ENCODE peak calls at places on chromosomes 3 and 15, in six cellular contexts. D is GM12891, S is heart left ventricle, I is endothelial cell of umbilical vein, W is tibial nerve, N is Peyer's patch. Y is an unnamed sample.

GRCh38 chr3:15528881-15529537 is 7.5 kb upstream of the COLQ start:
- DNase-seq in W (no peak), I (no peak), N (no peak), D (no peak), S (no peak), Y (no peak)

GRCh38 chr15:87604857-87605446 is 651.6 kb downstream of the NTRK3 start:
- DNase-seq in I (no peak), N (no peak), W (no peak), S (no peak), D (peak), Y (no peak)

GRCh38 chr3:129058441-129059194 is 2.0 kb upstream of the GP9 start:
- DNase-seq in I (no peak), W (no peak), N (no peak), S (no peak), D (no peak), Y (no peak)

GRCh38 chr3:183411216-183411922 is 17.1 kb downstream of the MCF2L2 start:
- DNase-seq in I (peak), S (no peak), W (no peak), D (no peak), N (no peak), Y (no peak)

GRCh38 chr3:156790141-156790540 is 36.0 kb upstream of the LEKR1 start:
- DNase-seq in W (no peak), S (no peak), D (no peak), N (no peak), I (no peak), Y (no peak)

GRCh38 chr3:111874177-111874820 is 15.2 kb downstream of the PHLDB2 start:
- DNase-seq in S (no peak), I (peak), W (no peak), D (no peak), N (no peak), Y (peak)

GRCh38 chr15:96285306-96285705 is 45.2 kb upstream of the NR2F2 start:
- DNase-seq in I (no peak), N (no peak), S (no peak), D (no peak), W (peak), Y (no peak)

GRCh38 chr15:37789392-37789776 is 145.1 kb upstream of the TMCO5A start:
- DNase-seq in I (no peak), W (no peak), D (no peak), N (no peak), S (no peak), Y (no peak)

GRCh38 chr3:16813336-16813735 is 71.4 kb upstream of the PLCL2 start:
- DNase-seq in I (no peak), S (no peak), W (no peak), D (no peak), N (no peak), Y (no peak)

GRCh38 chr3:117036259-117036799 is 326.8 kb downstream of the TUSC7 start:
- DNase-seq in I (peak), D (no peak), W (peak), N (no peak), S (no peak), Y (no peak)

GRCh38 chr15:62137216-62137884 is 27.7 kb downstream of the C2CD4B start:
- DNase-seq in D (no peak), W (no peak), S (no peak), I (no peak), N (no peak), Y (no peak)

GRCh38 chr3:184417619-184418327 is 37.9 kb downstream of the CHRD start:
- DNase-seq in D (peak), I (peak), S (peak), N (peak), W (peak), Y (peak)

GRCh38 chr3:125351814-125352456 is 23.2 kb downstream of the ZNF148 start:
- DNase-seq in I (peak), S (no peak), W (no peak), N (no peak), D (no peak), Y (no peak)

GRCh38 chr15:90645873-90646605 is 71.1 kb upstream of the BLM start:
- DNase-seq in D (no peak), N (no peak), W (no peak), S (no peak), I (no peak), Y (no peak)

GRCh38 chr15:89825264-89825940 is 10.8 kb upstream of the ANPEP start:
- DNase-seq in N (no peak), I (no peak), S (no peak), D (no peak), W (no peak), Y (no peak)

GRCh38 chr15:64247906-64248541 is 85.2 kb upstream of the PPIB start:
- DNase-seq in I (peak), W (no peak), S (no peak), D (peak), N (no peak), Y (peak)

GRCh38 chr3:58175429-58176184 is 35.2 kb downstream of the DNASE1L3 start:
- DNase-seq in N (no peak), S (no peak), D (no peak), I (peak), W (no peak), Y (no peak)

GRCh38 chr3:13537926-13538325 is 11.0 kb upstream of the FBLN2 start:
- DNase-seq in W (no peak), D (no peak), S (peak), N (no peak), I (no peak), Y (peak)

GRCh38 chr3:158849747-158850146 is 47.9 kb downstream of the MFSD1 start:
- DNase-seq in I (no peak), W (no peak), N (no peak), S (no peak), D (no peak), Y (no peak)
- TF ChIP-seq POLR2A in I (no peak), W (no peak), N (no peak), S (no peak), D (no peak), Y (no peak)

GRCh38 chr15:84981711-84982300 is at the start of gene PDE8A:
- DNase-seq in D (peak), W (peak), S (peak), I (peak), N (peak), Y (peak)

GRCh38 chr15:84981054-84981710 is 474 bp upstream of the PDE8A start:
- DNase-seq in D (peak), N (peak), W (peak), I (peak), S (peak), Y (peak)

GRCh38 chr15:84982301-84982920 is 755 bp downstream of the PDE8A start:
- DNase-seq in W (peak), S (peak), D (no peak), I (peak), N (peak), Y (no peak)

GRCh38 chr15:84979651-84980050 is 2.0 kb upstream of the PDE8A start:
- DNase-seq in N (no peak), S (peak), W (no peak), D (no peak), I (no peak), Y (no peak)

GRCh38 chr15:84980196-84981053 is 1.2 kb upstream of the PDE8A start:
- DNase-seq in W (peak), S (peak), I (peak), D (peak), N (peak), Y (peak)
- TF ChIP-seq POLR2A in W (peak), S (no peak), I (peak), D (peak), N (peak), Y (peak)

GRCh38 chr3:11846281-11847034 is at the start of gene TAMM41:
- DNase-seq in W (peak), D (peak), N (peak), I (peak), S (peak), Y (peak)
- TF ChIP-seq POLR2A in W (peak), D (peak), N (peak), I (peak), S (no peak), Y (peak)

DNA sequence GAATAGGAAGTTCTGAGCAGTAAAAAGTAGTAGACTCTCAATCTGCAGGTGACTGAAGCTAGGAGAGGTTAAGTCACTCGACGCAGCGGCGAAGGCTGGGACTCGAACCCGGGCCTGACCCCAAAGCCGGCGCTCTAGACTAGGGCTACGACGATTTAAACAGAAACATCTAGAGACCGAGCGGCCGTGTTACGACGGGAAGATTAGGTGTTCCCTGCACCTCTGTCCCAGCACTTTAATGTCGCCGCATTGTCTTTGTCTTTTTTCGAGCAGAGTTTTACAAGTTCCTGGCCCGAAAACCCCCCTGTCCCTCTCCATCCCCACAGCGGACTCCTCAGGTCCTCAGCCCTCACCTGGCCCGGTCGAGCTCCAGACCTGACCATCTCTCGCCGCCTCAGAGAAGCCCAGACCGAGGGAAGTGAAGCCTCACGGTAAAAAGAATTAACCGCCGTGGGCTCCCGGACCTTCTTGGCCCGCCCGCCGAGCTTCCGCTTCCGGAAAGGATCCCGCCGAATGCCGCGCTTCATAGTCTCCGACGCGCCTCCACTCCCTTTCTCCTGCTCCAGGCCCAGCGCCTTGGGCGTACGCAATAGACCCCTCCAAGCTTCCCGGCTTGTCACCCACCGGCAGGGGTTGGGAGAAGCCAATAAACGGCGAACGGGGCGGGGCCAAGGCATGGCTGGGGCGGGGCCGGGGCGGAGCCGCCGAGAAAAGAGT is at the start of gene CCDC14:
- DNase-seq in D (peak), N (peak), I (peak), W (peak), S (peak), Y (peak)
- TF ChIP-seq POLR2A in D (peak), N (no peak), I (peak), W (peak), S (no peak), Y (peak)

DNA sequence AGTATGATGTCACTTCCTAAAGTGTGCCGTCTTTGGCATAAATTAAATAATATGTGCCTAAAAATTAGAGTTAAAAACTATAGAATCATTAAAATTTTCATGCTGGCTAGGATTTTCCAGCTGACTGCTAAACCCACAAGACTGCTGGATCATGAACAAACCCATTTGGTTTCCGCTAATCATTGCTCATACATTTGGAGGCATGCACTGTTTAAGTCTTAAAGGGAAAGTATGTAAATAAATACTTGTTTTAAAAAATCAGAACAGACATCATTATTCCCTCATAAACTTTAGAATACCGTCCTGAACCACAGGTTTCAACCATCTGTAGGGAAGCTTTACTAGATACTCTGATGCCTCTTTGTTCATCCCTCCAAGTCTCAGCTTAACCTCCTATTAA is 26.5 kb downstream of the ATP6V1A start:
- DNase-seq in N (no peak), W (no peak), D (no peak), I (no peak), S (no peak), Y (no peak)
- TF ChIP-seq POLR2A in N (no peak), W (no peak), D (no peak), I (no peak), S (no peak), Y (no peak)

DNA sequence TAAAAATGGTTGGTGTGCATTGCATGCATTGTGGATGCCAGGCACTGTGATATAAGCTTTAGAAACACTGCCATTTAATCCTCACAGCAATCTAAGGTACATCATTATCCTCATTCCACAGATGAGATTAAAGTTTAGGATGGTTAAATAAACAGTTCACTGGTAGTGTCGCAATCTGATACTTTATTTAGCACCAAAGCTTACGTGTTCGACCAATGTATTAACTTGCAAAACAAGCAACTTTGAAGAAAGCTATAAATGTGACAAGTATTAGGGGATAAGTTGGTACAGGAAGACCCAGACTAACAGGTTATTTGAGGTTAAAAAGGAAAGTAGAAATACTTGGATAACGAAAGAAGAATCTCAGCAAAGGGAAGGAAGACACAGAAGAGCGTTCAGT is 150.5 kb upstream of the ZNF385D start:
- DNase-seq in I (no peak), D (no peak), S (no peak), N (no peak), W (no peak), Y (no peak)
- TF ChIP-seq POLR2A in I (no peak), D (no peak), S (no peak), N (no peak), W (no peak), Y (no peak)

DNA sequence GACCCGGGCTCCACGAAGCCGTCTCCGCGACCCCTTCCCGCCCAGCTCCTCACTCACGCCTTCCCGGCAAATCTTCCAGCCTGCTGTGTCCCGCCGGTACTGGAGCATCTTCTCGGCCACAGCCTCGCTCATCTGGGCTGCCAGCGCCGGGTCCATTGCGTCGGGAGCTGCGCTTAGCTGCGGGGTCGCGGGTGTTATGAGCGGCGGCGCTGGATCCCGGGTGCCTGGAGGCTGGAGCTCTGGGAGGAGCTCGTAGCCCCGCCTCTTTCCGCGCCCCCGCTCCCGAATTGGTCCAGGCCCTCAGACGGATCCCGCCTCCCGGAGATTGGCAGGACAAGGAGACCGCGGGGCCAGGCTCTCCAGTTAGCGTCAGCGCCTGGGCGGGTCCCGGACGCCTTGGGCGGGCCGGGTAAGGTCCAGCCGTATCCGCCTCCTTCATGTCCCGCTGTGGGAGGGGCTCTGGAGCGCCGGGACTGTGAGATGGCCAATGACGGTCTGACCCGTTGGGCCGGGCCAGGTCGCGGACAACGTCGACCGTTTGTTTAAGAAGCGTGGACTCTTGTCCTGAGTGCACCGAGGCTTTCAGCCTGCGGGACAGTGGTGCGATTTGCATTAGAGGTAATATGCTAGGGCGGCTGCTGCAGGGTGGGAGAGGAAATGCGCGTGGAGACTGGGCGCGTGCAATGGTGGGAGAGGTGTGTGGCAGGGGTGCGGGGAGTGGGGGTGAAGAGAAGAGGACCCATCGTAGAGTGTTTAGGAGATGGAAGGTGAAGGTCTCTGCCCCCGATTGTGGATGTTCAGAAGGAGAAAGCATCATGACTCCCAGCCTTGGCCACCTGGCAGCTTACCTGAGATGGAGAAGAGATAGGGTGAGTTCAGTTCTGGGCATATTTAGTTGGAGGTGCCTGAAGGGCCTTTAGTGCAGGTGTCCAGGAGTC is at the start of gene STARD5:
- DNase-seq in D (peak), I (peak), N (peak), W (peak), S (peak), Y (peak)
- TF ChIP-seq POLR2A in D (peak), I (peak), N (peak), W (peak), S (no peak), Y (peak)

Y was measured in H54.